ENCODE peak calls at places on chromosomes 7 and 10, in four cellular contexts. I, O, P and Y are unnamed samples.

GRCh38 chr10:122392835-122393234 is 18.3 kb downstream of the PLEKHA1 start:
- DNase-seq in O (no peak), I (no peak), P (no peak), Y (no peak)

GRCh38 chr7:20301311-20301939 is 29.3 kb upstream of the ITGB8 start:
- DNase-seq in O (no peak), I (no peak), P (peak), Y (peak)

GRCh38 chr10:63388421-63389031 is 77.3 kb downstream of the JMJD1C start:
- DNase-seq in P (peak), I (no peak), O (no peak), Y (peak)

GRCh38 chr10:18397886-18398285 is 253.5 kb downstream of the NSUN6 start:
- DNase-seq in O (no peak), P (no peak), I (no peak), Y (no peak)

GRCh38 chr7:16421333-16422099 is at the start of gene CRPPA:
- DNase-seq in I (peak), O (no peak), P (peak), Y (peak)

GRCh38 chr10:91381562-91381923 is 28.6 kb upstream of the HECTD2 start:
- DNase-seq in I (no peak), O (no peak), P (peak), Y (no peak)

GRCh38 chr10:23702977-23703414 is 264.1 kb downstream of the OTUD1 start:
- DNase-seq in I (peak), P (peak), O (peak), Y (peak)

GRCh38 chr10:224571-224970 is 89.3 kb downstream of the ZMYND11 start:
- DNase-seq in I (no peak), O (no peak), P (no peak), Y (no peak)

GRCh38 chr7:109335951-109336350 is 766.3 kb downstream of the DNAJB9 start:
- DNase-seq in I (no peak), P (no peak), O (no peak), Y (no peak)

GRCh38 chr7:11570922-11571550 is 261.0 kb downstream of the THSD7A start:
- DNase-seq in O (no peak), I (no peak), P (no peak), Y (no peak)

GRCh38 chr10:116073451-116073850 is 199.6 kb downstream of the GFRA1 start:
- DNase-seq in P (no peak), O (no peak), I (no peak), Y (no peak)

GRCh38 chr7:41048771-41049170 is 654.1 kb downstream of the INHBA start:
- DNase-seq in I (no peak), P (no peak), O (no peak), Y (no peak)

GRCh38 chr10:131899695-131900349 is 986 bp upstream of the PPP2R2D start:
- DNase-seq in P (no peak), O (no peak), I (no peak), Y (no peak)

GRCh38 chr7:155899596-155899995 is 87.3 kb upstream of the SHH start:
- DNase-seq in P (no peak), I (no peak), O (no peak), Y (no peak)

GRCh38 chr7:141754939-141755338 is 9.0 kb upstream of the TAS2R3 start:
- DNase-seq in P (no peak), I (no peak), O (no peak), Y (no peak)

GRCh38 chr10:133388973-133389818 is 4.8 kb upstream of the MTG1 start:
- DNase-seq in I (peak), O (peak), P (no peak), Y (peak)

GRCh38 chr10:92387289-92387940 is 96.4 kb downstream of the MARCHF5 start:
- DNase-seq in I (no peak), P (peak), O (no peak), Y (peak)

GRCh38 chr10:99315853-99316252 is 13.3 kb upstream of the CNNM1 start:
- DNase-seq in P (no peak), I (no peak), O (no peak), Y (no peak)

GRCh38 chr7:80783177-80783687 is 135.6 kb downstream of the SEMA3C start:
- DNase-seq in I (no peak), P (no peak), O (no peak), Y (no peak)

GRCh38 chr10:118977022-118977599 is 52.4 kb upstream of the NANOS1 start:
- DNase-seq in I (no peak), O (no peak), P (no peak), Y (no peak)

GRCh38 chr7:151083071-151083823 is at the start of gene TMUB1:
- DNase-seq in P (no peak), I (peak), O (peak), Y (peak)

GRCh38 chr10:126215767-126216166 is 172.5 kb downstream of the ADAM12 start:
- DNase-seq in I (no peak), P (no peak), O (no peak), Y (no peak)

GRCh38 chr7:118839544-118839943 is 615.0 kb downstream of the ANKRD7 start:
- DNase-seq in P (no peak), O (no peak), I (no peak), Y (no peak)

GRCh38 chr10:124225468-124226270 is 132.3 kb upstream of the CHST15 start:
- DNase-seq in I (no peak), P (no peak), O (peak), Y (no peak)

GRCh38 chr10:77459905-77460304 is 177.7 kb downstream of the KCNMA1 start:
- DNase-seq in O (no peak), P (no peak), I (no peak), Y (no peak)

GRCh38 chr10:77456414-77456813 is 181.2 kb downstream of the KCNMA1 start:
- DNase-seq in I (no peak), P (no peak), O (peak), Y (no peak)

GRCh38 chr10:77461636-77462296 is 175.8 kb downstream of the KCNMA1 start:
- DNase-seq in I (no peak), P (no peak), O (no peak), Y (no peak)

GRCh38 chr10:77457266-77457665 is 180.3 kb downstream of the KCNMA1 start:
- DNase-seq in I (no peak), P (no peak), O (no peak), Y (no peak)

GRCh38 chr10:77458986-77459590 is 178.5 kb downstream of the KCNMA1 start:
- DNase-seq in O (no peak), P (no peak), I (no peak), Y (no peak)
- TF ChIP-seq CTCF in O (no peak), P (no peak), I (no peak), Y (no peak)

GRCh38 chr7:133412942-133413341 is 160.1 kb downstream of the EXOC4 start:
- DNase-seq in I (no peak), P (no peak), O (no peak), Y (no peak)
- TF ChIP-seq CTCF in I (no peak), P (no peak), O (no peak), Y (no peak)

GRCh38 chr10:127906548-127907377 is at the start of gene PTPRE:
- DNase-seq in I (peak), O (peak), P (no peak), Y (peak)
- TF ChIP-seq CTCF in I (peak), O (peak), P (peak), Y (peak)

GRCh38 chr10:6171891-6172354 is 30.8 kb upstream of the PFKFB3 start:
- DNase-seq in O (peak), P (peak), I (no peak), Y (no peak)
- TF ChIP-seq CTCF in O (no peak), P (no peak), I (no peak), Y (no peak)

DNA sequence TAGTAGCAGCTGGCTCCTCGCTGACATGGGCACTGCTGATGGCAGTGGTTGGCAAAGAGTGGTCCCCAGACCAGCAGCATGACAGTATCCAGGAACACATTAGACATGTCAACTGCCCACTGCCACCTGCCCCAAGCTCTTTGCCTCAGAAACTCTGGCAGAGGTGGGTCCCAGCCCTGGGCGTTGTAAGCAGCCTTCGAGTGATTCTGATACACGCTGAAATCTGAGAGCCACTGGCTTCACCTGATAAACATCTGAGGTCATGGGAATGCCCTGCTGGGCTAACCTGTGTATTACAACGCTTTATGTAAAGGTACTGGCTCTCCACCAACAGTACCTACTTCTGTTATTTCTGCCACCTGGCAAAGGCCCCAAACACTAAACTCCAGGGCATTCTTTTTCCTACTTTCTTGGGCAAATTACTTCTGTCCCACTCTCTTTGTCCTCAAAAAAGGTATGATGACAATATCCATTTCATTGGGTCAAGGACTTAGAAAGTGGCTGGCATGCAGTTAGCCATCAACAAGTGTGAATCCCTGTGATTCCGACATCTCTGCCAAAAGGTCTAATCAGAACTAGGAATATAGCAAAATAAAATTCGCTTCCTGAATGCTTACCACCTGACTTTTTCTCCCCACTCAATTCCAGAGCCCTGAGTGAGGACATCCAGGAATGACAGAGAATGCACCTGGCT is 9.2 kb downstream of the SGMS1 start:
- DNase-seq in O (peak), P (no peak), I (no peak), Y (no peak)
- TF ChIP-seq CTCF in O (peak), P (peak), I (no peak), Y (no peak)

DNA sequence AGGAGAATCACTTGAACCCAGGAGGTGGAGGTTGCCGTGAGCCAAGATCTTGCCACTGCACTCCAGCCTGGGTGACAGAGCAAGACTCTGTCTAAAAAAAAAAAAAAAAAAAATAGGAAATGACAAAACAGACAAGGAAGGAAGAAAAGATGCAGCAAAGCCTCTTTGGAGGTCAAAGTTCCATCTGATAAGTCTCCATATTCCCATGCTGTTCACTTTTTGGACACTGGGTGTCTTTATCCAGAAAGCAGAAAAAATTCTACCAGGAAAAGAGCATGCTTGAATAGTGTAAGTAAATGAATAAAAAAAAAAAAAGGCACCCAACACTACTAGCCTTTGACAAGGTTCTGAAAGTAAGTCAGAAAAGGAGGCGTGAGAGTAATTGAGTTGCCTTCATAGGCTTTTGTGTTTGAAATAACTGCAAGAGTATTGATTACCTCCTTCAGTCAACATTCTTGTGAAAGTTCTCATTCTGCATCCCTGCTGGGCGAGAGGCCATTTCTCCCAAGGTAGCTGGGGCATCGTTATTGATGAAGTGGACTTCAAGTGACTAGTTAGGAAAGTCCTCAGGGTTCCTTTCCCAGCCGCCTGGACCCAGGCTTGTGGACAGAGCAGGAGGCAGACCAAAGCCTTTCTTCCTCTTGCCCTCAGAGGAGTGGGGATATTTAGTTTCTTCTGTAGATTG is 133.3 kb upstream of the KIF5B start:
- DNase-seq in O (no peak), P (peak), I (no peak), Y (no peak)
- TF ChIP-seq CTCF in O (no peak), P (peak), I (peak), Y (no peak)